ENCODE peak calls at places on chromosomes 1 and 21, in six cellular contexts. O is OCI-LY7, D is brain microvascular endothelial cell, E is heart right ventricle, L is NB4, W is trophoblast cell. U is an unnamed sample.

GRCh38 chr1:62263813-62264353 is 55.4 kb downstream of the KANK4 start:
- DNase-seq in O (no peak), D (no peak), E (no peak), L (no peak), W (no peak), U (no peak)

GRCh38 chr1:21280482-21280881 is 9.8 kb downstream of the ECE1 start:
- DNase-seq in O (no peak), D (no peak), E (no peak), L (no peak), W (no peak), U (no peak)

GRCh38 chr1:115710859-115711624 is 57.5 kb downstream of the CASQ2 start:
- DNase-seq in O (no peak), D (no peak), E (no peak), L (no peak), W (peak; percentile 91), U (peak; percentile 93)

GRCh38 chr1:40592107-40592773 is 60.8 kb downstream of the ZNF684 start:
- DNase-seq in O (peak; percentile 63), D (peak; percentile 38), E (no peak), L (peak; percentile 60), W (peak; percentile 35), U (peak; percentile 62)

GRCh38 chr1:2513939-2514650 is 12.3 kb downstream of the PANK4 start:
- DNase-seq in O (no peak), D (no peak), E (no peak), L (no peak), W (no peak), U (no peak)

GRCh38 chr1:21865943-21866628 is 54.0 kb downstream of the LDLRAD2 start:
- DNase-seq in O (peak; percentile 88), D (no peak), E (no peak), L (peak; percentile 74), W (peak; percentile 39), U (no peak)

GRCh38 chr1:204791453-204792366 is 79.0 kb upstream of the NFASC start:
- DNase-seq in O (peak; percentile 78), D (peak; percentile 33), E (peak; percentile 42), L (peak; percentile 74), W (peak; percentile 88), U (peak; percentile 79)

GRCh38 chr1:228486596-228487335 is 416 bp upstream of the RNF187 start:
- DNase-seq in O (peak; percentile 94), D (peak; percentile 71), E (peak; percentile 72), L (peak; percentile 93), W (peak; percentile 75), U (peak; percentile 93)

GRCh38 chr1:111468717-111469100 is 5.1 kb upstream of the C1orf162 start:
- DNase-seq in O (no peak), D (no peak), E (no peak), L (no peak), W (peak; percentile 33), U (no peak)

GRCh38 chr1:153866045-153866850 is 56.5 kb downstream of the GATAD2B start:
- DNase-seq in O (no peak), D (peak; percentile 10), E (no peak), L (no peak), W (no peak), U (no peak)

GRCh38 chr1:68201546-68202238 is 30.6 kb downstream of the WLS start:
- DNase-seq in O (no peak), D (no peak), E (peak; percentile 27), L (no peak), W (no peak), U (no peak)

GRCh38 chr1:121546830-121547680 is 362.3 kb downstream of the SRGAP2C start:
- DNase-seq in O (peak; percentile 21), D (no peak), E (no peak), L (no peak), W (no peak), U (peak; percentile 31)

GRCh38 chr1:59442492-59442891 is 145.6 kb downstream of the FGGY start:
- DNase-seq in O (no peak), D (no peak), E (no peak), L (no peak), W (no peak), U (no peak)

GRCh38 chr1:155113450-155113985 is 14.2 kb upstream of the EFNA1 start:
- DNase-seq in O (no peak), D (no peak), E (no peak), L (no peak), W (no peak), U (no peak)

GRCh38 chr1:53553734-53554509 is 94.7 kb downstream of the DMRTB1 start:
- DNase-seq in O (no peak), D (no peak), E (no peak), L (peak; percentile 25), W (no peak), U (no peak)

GRCh38 chr21:46117586-46118304 is 19.8 kb downstream of the COL6A2 start:
- DNase-seq in O (no peak), D (no peak), E (peak; percentile 3), L (no peak), W (no peak), U (no peak)

GRCh38 chr1:206686486-206687249 is 2.0 kb downstream of the MAPKAPK2 start:
- DNase-seq in O (peak; percentile 69), D (no peak), E (no peak), L (peak; percentile 56), W (no peak), U (no peak)

GRCh38 chr1:54972436-54972835 is 8.0 kb upstream of the TMEM61 start:
- DNase-seq in O (no peak), D (no peak), E (no peak), L (no peak), W (no peak), U (no peak)

GRCh38 chr1:39272027-39272790 is 67.7 kb downstream of the MACF1 start:
- DNase-seq in O (peak; percentile 12), D (no peak), E (peak; percentile 25), L (no peak), W (peak; percentile 56), U (no peak)

GRCh38 chr1:153355445-153356071 is 2.1 kb upstream of the S100A9 start:
- DNase-seq in O (peak; percentile 52), D (peak; percentile 18), E (peak; percentile 22), L (peak; percentile 88), W (peak; percentile 96), U (peak; percentile 35)

GRCh38 chr1:55781944-55782482 is 566.8 kb upstream of the USP24 start:
- DNase-seq in O (no peak), D (peak; percentile 46), E (peak; percentile 30), L (no peak), W (peak; percentile 23), U (no peak)

GRCh38 chr1:55155522-55155921 is 59.6 kb downstream of the USP24 start:
- DNase-seq in O (no peak), D (no peak), E (peak; percentile 76), L (peak; percentile 33), W (no peak), U (peak; percentile 23)

GRCh38 chr1:93685918-93686317 is 4.3 kb upstream of the BCAR3 start:
- DNase-seq in O (no peak), D (no peak), E (no peak), L (no peak), W (no peak), U (no peak)

GRCh38 chr1:229506633-229507032 is 1.5 kb downstream of the NUP133 start:
- DNase-seq in O (no peak), D (no peak), E (no peak), L (no peak), W (no peak), U (no peak)

GRCh38 chr1:7586031-7586941 is 184.8 kb upstream of the VAMP3 start:
- DNase-seq in O (no peak), D (no peak), E (no peak), L (no peak), W (no peak), U (no peak)

GRCh38 chr1:93180723-93181613 is at the start of gene CCDC18:
- DNase-seq in O (peak; percentile 79), D (peak; percentile 55), E (no peak), L (peak; percentile 80), W (no peak), U (peak; percentile 73)

GRCh38 chr1:70509996-70510876 is 99.2 kb downstream of the CTH start:
- DNase-seq in O (peak; percentile 76), D (peak; percentile 59), E (no peak), L (peak; percentile 86), W (peak; percentile 90), U (peak; percentile 60)
- H3K4me3 ChIP-seq in O (no peak overlapping the region), D (no peak overlapping the region), E (no peak overlapping the region), L (no peak overlapping the region), W (no peak overlapping the region), U (no peak overlapping the region)

DNA sequence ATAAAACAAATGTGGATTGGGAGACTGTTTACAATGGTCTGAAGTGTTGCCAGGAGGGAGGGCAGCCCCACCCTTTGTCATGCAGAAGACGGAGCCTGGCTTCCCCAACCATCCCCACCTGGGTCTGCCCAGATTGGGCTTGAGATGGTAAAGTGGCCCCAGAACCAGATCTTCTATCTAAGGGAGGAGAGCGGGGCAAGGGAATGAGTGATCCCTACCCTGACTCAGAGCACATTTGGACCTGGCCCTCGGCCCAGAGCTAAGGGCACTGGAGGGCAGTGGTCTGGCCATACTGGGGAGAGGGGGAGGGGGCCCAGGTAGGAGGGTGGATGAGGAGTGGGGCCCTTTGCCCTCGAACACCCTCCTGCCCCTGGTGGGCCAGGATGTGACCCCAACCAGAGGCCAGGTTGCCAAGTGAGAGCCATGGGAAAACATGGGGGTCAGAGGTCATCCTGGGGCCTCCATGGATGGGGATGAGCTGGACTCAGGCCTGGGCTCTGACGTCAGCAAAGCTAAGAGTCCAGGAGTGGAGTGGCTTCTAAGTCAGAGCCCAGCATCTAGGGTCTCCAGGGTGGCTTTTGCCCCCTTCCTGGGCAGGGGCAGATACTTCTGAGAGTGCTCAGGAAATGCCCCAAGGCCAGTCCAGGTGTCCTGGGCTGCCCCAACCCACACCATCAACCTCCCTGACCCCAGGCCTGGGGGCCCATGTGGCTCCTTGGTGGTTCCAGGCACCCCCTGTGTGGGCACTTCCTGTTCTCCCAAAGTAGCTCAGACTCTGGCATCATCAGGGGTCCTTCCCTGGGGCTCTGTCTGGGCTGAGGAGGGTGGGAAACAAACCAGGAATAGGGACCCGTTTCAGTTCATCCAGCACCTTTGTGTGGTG is 1.6 kb upstream of the LEFTY1 start:
- DNase-seq in O (no peak), D (no peak), E (no peak), L (no peak), W (no peak), U (no peak)
- H3K4me3 ChIP-seq in O (no peak overlapping the region), D (no peak overlapping the region), E (no peak overlapping the region), L (no peak overlapping the region), W (no peak overlapping the region), U (no peak overlapping the region)

DNA sequence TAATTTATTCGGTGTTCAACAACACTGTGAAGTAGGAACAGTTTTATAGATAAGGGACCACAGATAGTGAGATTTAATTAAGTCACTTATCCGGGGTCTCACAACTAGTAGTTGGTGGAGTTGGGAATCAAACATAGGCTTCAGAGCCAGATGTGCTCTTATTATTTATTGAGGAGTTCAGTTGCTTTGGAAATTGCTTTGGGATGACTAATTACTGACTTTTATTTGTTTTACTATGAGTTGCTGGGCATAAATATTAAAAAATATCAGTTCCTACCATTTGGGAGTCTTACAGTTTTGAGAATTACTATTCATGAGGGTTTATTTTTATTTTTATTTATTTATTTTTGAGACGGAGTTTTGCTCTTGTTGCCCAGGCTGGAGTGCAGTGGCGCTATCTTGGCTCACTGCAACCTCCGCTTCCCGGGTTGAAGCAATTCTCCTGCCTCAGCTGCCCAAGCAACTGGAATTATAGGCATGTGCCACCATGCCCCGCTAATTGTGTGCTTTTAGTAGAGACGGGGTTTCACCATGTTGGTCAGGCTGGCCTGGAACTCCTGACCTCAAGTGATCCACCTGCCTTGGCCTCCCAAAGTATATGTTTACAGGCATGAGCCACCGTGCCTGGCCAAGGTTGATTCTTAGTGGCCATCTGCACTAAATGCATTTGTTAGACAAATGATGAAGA is 27.7 kb downstream of the THRAP3 start:
- DNase-seq in O (no peak), D (no peak), E (no peak), L (no peak), W (no peak), U (no peak)
- H3K4me3 ChIP-seq in O (no peak overlapping the region), D (no peak overlapping the region), E (no peak overlapping the region), L (no peak overlapping the region), W (no peak overlapping the region), U (no peak overlapping the region)

GRCh38 chr1:85975770-85976386 is 180.7 kb downstream of the COL24A1 start:
- DNase-seq in O (no peak), D (no peak), E (no peak), L (no peak), W (no peak), U (no peak)

GRCh38 chr1:85976806-85977205 is 179.8 kb downstream of the COL24A1 start:
- DNase-seq in O (no peak), D (no peak), E (no peak), L (no peak), W (no peak), U (no peak)
- H3K4me3 ChIP-seq in O (no peak overlapping the region), D (no peak overlapping the region), E (no peak overlapping the region), L (no peak overlapping the region), W (no peak overlapping the region), U (no peak overlapping the region)